ENCODE peak calls at places on chromosomes 13 and 19, in six cellular contexts. One of them, this sample, is unnamed.

GRCh38 chr13:19178901-19179593 is 2.6 kb downstream of the TUBA3C start:
- DNase-seq in Right ventricle myocardium superior: no peak
- DNase-seq in AG08395: no peak
- DNase-seq in glomerular endothelial cell: no peak
- DNase-seq in epithelial cell of esophagus: no peak
- DNase-seq in activated naive CD4-positive, alpha-beta T cell: no peak
- DNase-seq in this sample: no peak

GRCh38 chr13:99294198-99294597 is 13.0 kb downstream of the GPR183 start:
- DNase-seq in Right ventricle myocardium superior: no peak
- DNase-seq in AG08395: no peak
- DNase-seq in glomerular endothelial cell: no peak
- DNase-seq in epithelial cell of esophagus: no peak
- DNase-seq in activated naive CD4-positive, alpha-beta T cell: no peak
- DNase-seq in this sample: no peak

GRCh38 chr13:107459430-107459829 is 755.9 kb downstream of the LIG4 start:
- DNase-seq in Right ventricle myocardium superior: no peak
- DNase-seq in AG08395: no peak
- DNase-seq in glomerular endothelial cell: no peak
- DNase-seq in epithelial cell of esophagus: no peak
- DNase-seq in activated naive CD4-positive, alpha-beta T cell: no peak
- DNase-seq in this sample: no peak

GRCh38 chr19:19205416-19206410 is 2.5 kb upstream of the NR2C2AP start:
- DNase-seq in Right ventricle myocardium superior: no peak
- DNase-seq in AG08395: no peak
- DNase-seq in glomerular endothelial cell: no peak
- DNase-seq in epithelial cell of esophagus: no peak
- DNase-seq in activated naive CD4-positive, alpha-beta T cell: no peak
- DNase-seq in this sample: no peak

GRCh38 chr13:109941951-109942350 is 155.6 kb upstream of the IRS2 start:
- DNase-seq in Right ventricle myocardium superior: no peak
- DNase-seq in AG08395: peak
- DNase-seq in glomerular endothelial cell: no peak
- DNase-seq in epithelial cell of esophagus: peak
- DNase-seq in activated naive CD4-positive, alpha-beta T cell: no peak
- DNase-seq in this sample: no peak

GRCh38 chr19:49056101-49056901 is 1.2 kb downstream of the CGB7 start:
- DNase-seq in Right ventricle myocardium superior: peak
- DNase-seq in AG08395: peak
- DNase-seq in glomerular endothelial cell: no peak
- DNase-seq in epithelial cell of esophagus: peak
- DNase-seq in activated naive CD4-positive, alpha-beta T cell: no peak
- DNase-seq in this sample: peak

GRCh38 chr19:22602631-22603272 is 31.4 kb upstream of the ZNF492 start:
- DNase-seq in Right ventricle myocardium superior: no peak
- DNase-seq in AG08395: no peak
- DNase-seq in glomerular endothelial cell: no peak
- DNase-seq in epithelial cell of esophagus: no peak
- DNase-seq in activated naive CD4-positive, alpha-beta T cell: no peak
- DNase-seq in this sample: no peak

GRCh38 chr13:108560092-108560491 is 69.3 kb upstream of the MYO16 start:
- DNase-seq in Right ventricle myocardium superior: no peak
- DNase-seq in AG08395: no peak
- DNase-seq in glomerular endothelial cell: no peak
- DNase-seq in epithelial cell of esophagus: no peak
- DNase-seq in activated naive CD4-positive, alpha-beta T cell: no peak
- DNase-seq in this sample: no peak

GRCh38 chr19:55118401-55118991 is 1.1 kb upstream of the PPP1R12C start:
- DNase-seq in Right ventricle myocardium superior: peak
- DNase-seq in AG08395: no peak
- DNase-seq in glomerular endothelial cell: no peak
- DNase-seq in epithelial cell of esophagus: no peak
- DNase-seq in activated naive CD4-positive, alpha-beta T cell: no peak
- DNase-seq in this sample: no peak

GRCh38 chr13:24827799-24828198 is 63.8 kb downstream of the RNF17 start:
- DNase-seq in Right ventricle myocardium superior: no peak
- DNase-seq in AG08395: no peak
- DNase-seq in glomerular endothelial cell: no peak
- DNase-seq in epithelial cell of esophagus: peak
- DNase-seq in activated naive CD4-positive, alpha-beta T cell: no peak
- DNase-seq in this sample: no peak

GRCh38 chr19:56748443-56748842 is 76.9 kb upstream of the ZNF835 start:
- DNase-seq in Right ventricle myocardium superior: no peak
- DNase-seq in AG08395: no peak
- DNase-seq in glomerular endothelial cell: no peak
- DNase-seq in epithelial cell of esophagus: no peak
- DNase-seq in activated naive CD4-positive, alpha-beta T cell: no peak
- DNase-seq in this sample: no peak

GRCh38 chr13:71285700-71286099 is 581.3 kb downstream of the DACH1 start:
- DNase-seq in Right ventricle myocardium superior: no peak
- DNase-seq in AG08395: no peak
- DNase-seq in glomerular endothelial cell: no peak
- DNase-seq in epithelial cell of esophagus: peak
- DNase-seq in activated naive CD4-positive, alpha-beta T cell: no peak
- DNase-seq in this sample: no peak

GRCh38 chr13:41458187-41458938 is 1.0 kb downstream of the RGCC start:
- DNase-seq in Right ventricle myocardium superior: peak
- DNase-seq in AG08395: no peak
- DNase-seq in glomerular endothelial cell: no peak
- DNase-seq in epithelial cell of esophagus: peak
- DNase-seq in activated naive CD4-positive, alpha-beta T cell: peak
- DNase-seq in this sample: no peak

GRCh38 chr13:93398167-93398566 is 171.6 kb downstream of the GPC6 start:
- DNase-seq in Right ventricle myocardium superior: no peak
- DNase-seq in AG08395: peak
- DNase-seq in glomerular endothelial cell: no peak
- DNase-seq in epithelial cell of esophagus: no peak
- DNase-seq in activated naive CD4-positive, alpha-beta T cell: no peak
- DNase-seq in this sample: no peak

GRCh38 chr13:106362637-106363036 is 172.8 kb downstream of the EFNB2 start:
- DNase-seq in Right ventricle myocardium superior: no peak
- DNase-seq in AG08395: no peak
- DNase-seq in glomerular endothelial cell: no peak
- DNase-seq in epithelial cell of esophagus: peak
- DNase-seq in activated naive CD4-positive, alpha-beta T cell: no peak
- DNase-seq in this sample: no peak

GRCh38 chr19:49506575-49507105 is 5.8 kb upstream of the FCGRT start:
- DNase-seq in Right ventricle myocardium superior: peak
- DNase-seq in AG08395: peak
- DNase-seq in glomerular endothelial cell: no peak
- DNase-seq in epithelial cell of esophagus: peak
- DNase-seq in activated naive CD4-positive, alpha-beta T cell: peak
- DNase-seq in this sample: peak

GRCh38 chr19:54201172-54201701 is 579 bp downstream of the RPS9 start:
- DNase-seq in Right ventricle myocardium superior: no peak
- DNase-seq in AG08395: no peak
- DNase-seq in glomerular endothelial cell: no peak
- DNase-seq in epithelial cell of esophagus: no peak
- DNase-seq in activated naive CD4-positive, alpha-beta T cell: no peak
- DNase-seq in this sample: no peak

GRCh38 chr19:16334421-16334820 is 9.8 kb downstream of the KLF2 start:
- DNase-seq in Right ventricle myocardium superior: no peak
- DNase-seq in AG08395: no peak
- DNase-seq in glomerular endothelial cell: no peak
- DNase-seq in epithelial cell of esophagus: no peak
- DNase-seq in activated naive CD4-positive, alpha-beta T cell: no peak
- DNase-seq in this sample: no peak

GRCh38 chr13:19959141-19959830 is 759 bp downstream of the ZMYM2 start:
- DNase-seq in Right ventricle myocardium superior: peak
- DNase-seq in AG08395: peak
- DNase-seq in glomerular endothelial cell: no peak
- DNase-seq in epithelial cell of esophagus: peak
- DNase-seq in activated naive CD4-positive, alpha-beta T cell: peak
- DNase-seq in this sample: peak

GRCh38 chr13:84192125-84192524 is 309.9 kb upstream of the SLITRK1 start:
- DNase-seq in Right ventricle myocardium superior: no peak
- DNase-seq in AG08395: no peak
- DNase-seq in glomerular endothelial cell: no peak
- DNase-seq in epithelial cell of esophagus: peak
- DNase-seq in activated naive CD4-positive, alpha-beta T cell: no peak
- DNase-seq in this sample: no peak

GRCh38 chr13:90683711-90684131 is 663.8 kb upstream of the MIR17HG start:
- DNase-seq in Right ventricle myocardium superior: no peak
- DNase-seq in AG08395: no peak
- DNase-seq in glomerular endothelial cell: no peak
- DNase-seq in epithelial cell of esophagus: no peak
- DNase-seq in activated naive CD4-positive, alpha-beta T cell: no peak
- DNase-seq in this sample: no peak

GRCh38 chr13:109810761-109811510 is 24.6 kb upstream of the IRS2 start:
- DNase-seq in Right ventricle myocardium superior: no peak
- DNase-seq in AG08395: no peak
- DNase-seq in glomerular endothelial cell: no peak
- DNase-seq in epithelial cell of esophagus: no peak
- DNase-seq in activated naive CD4-positive, alpha-beta T cell: no peak
- DNase-seq in this sample: no peak

GRCh38 chr19:55408320-55408836 is 790 bp upstream of the UBE2S start:
- DNase-seq in Right ventricle myocardium superior: no peak
- DNase-seq in AG08395: no peak
- DNase-seq in glomerular endothelial cell: no peak
- DNase-seq in epithelial cell of esophagus: no peak
- DNase-seq in activated naive CD4-positive, alpha-beta T cell: no peak
- DNase-seq in this sample: no peak

GRCh38 chr13:26486550-26486949 is 70.9 kb upstream of the WASF3 start:
- DNase-seq in Right ventricle myocardium superior: peak
- DNase-seq in AG08395: no peak
- DNase-seq in glomerular endothelial cell: no peak
- DNase-seq in epithelial cell of esophagus: no peak
- DNase-seq in activated naive CD4-positive, alpha-beta T cell: no peak
- DNase-seq in this sample: no peak

GRCh38 chr13:79338343-79338742 is 67.7 kb downstream of the RBM26 start:
- DNase-seq in Right ventricle myocardium superior: no peak
- DNase-seq in AG08395: no peak
- DNase-seq in glomerular endothelial cell: no peak
- DNase-seq in epithelial cell of esophagus: no peak
- DNase-seq in activated naive CD4-positive, alpha-beta T cell: no peak
- DNase-seq in this sample: no peak

GRCh38 chr13:90792335-90792734 is 555.2 kb upstream of the MIR17HG start:
- DNase-seq in Right ventricle myocardium superior: no peak
- DNase-seq in AG08395: peak
- DNase-seq in glomerular endothelial cell: no peak
- DNase-seq in epithelial cell of esophagus: peak
- DNase-seq in activated naive CD4-positive, alpha-beta T cell: no peak
- DNase-seq in this sample: no peak

GRCh38 chr13:46062190-46062589 is 9.6 kb upstream of the ZC3H13 start:
- DNase-seq in Right ventricle myocardium superior: no peak
- DNase-seq in AG08395: no peak
- DNase-seq in glomerular endothelial cell: no peak
- DNase-seq in epithelial cell of esophagus: peak
- DNase-seq in activated naive CD4-positive, alpha-beta T cell: no peak
- DNase-seq in this sample: no peak

GRCh38 chr19:38209671-38210457 is 14.2 kb downstream of the DPF1 start:
- DNase-seq in Right ventricle myocardium superior: peak
- DNase-seq in AG08395: peak
- DNase-seq in glomerular endothelial cell: no peak
- DNase-seq in epithelial cell of esophagus: no peak
- DNase-seq in activated naive CD4-positive, alpha-beta T cell: no peak
- DNase-seq in this sample: no peak

GRCh38 chr13:47049276-47049989 is 152.6 kb upstream of the HTR2A start:
- DNase-seq in Right ventricle myocardium superior: no peak
- DNase-seq in AG08395: no peak
- DNase-seq in glomerular endothelial cell: no peak
- DNase-seq in epithelial cell of esophagus: no peak
- DNase-seq in activated naive CD4-positive, alpha-beta T cell: no peak
- DNase-seq in this sample: no peak

GRCh38 chr19:45071969-45072790 is 4.1 kb downstream of the ZNF296 start:
- DNase-seq in Right ventricle myocardium superior: no peak
- DNase-seq in AG08395: no peak
- DNase-seq in glomerular endothelial cell: no peak
- DNase-seq in epithelial cell of esophagus: no peak
- DNase-seq in activated naive CD4-positive, alpha-beta T cell: no peak
- DNase-seq in this sample: no peak

GRCh38 chr13:44514278-44514677 is 61.9 kb downstream of the TSC22D1 start:
- DNase-seq in Right ventricle myocardium superior: no peak
- DNase-seq in AG08395: no peak
- DNase-seq in glomerular endothelial cell: no peak
- DNase-seq in epithelial cell of esophagus: no peak
- DNase-seq in activated naive CD4-positive, alpha-beta T cell: no peak
- DNase-seq in this sample: no peak

GRCh38 chr19:17121736-17122293 is 46.2 kb downstream of the MYO9B start:
- DNase-seq in Right ventricle myocardium superior: no peak
- DNase-seq in AG08395: peak
- DNase-seq in glomerular endothelial cell: no peak
- DNase-seq in epithelial cell of esophagus: no peak
- DNase-seq in activated naive CD4-positive, alpha-beta T cell: no peak
- DNase-seq in this sample: no peak

GRCh38 chr13:19184176-19184575 is 2.6 kb upstream of the TUBA3C start:
- DNase-seq in Right ventricle myocardium superior: no peak
- DNase-seq in AG08395: no peak
- DNase-seq in glomerular endothelial cell: no peak
- DNase-seq in epithelial cell of esophagus: no peak
- DNase-seq in activated naive CD4-positive, alpha-beta T cell: no peak
- DNase-seq in this sample: no peak

GRCh38 chr19:33442706-33443105 is 69.2 kb downstream of the CEBPG start:
- DNase-seq in Right ventricle myocardium superior: peak
- DNase-seq in AG08395: no peak
- DNase-seq in glomerular endothelial cell: no peak
- DNase-seq in epithelial cell of esophagus: no peak
- DNase-seq in activated naive CD4-positive, alpha-beta T cell: no peak
- DNase-seq in this sample: no peak